ENCODE peak calls at places on chromosomes 7 and 10, in eight cellular contexts. One of them, this sample, is unnamed.

GRCh38 chr7:135204271-135204872 is 7.0 kb downstream of the WDR91 start:
- DNase-seq in neural crest cell: no peak
- DNase-seq in uterus: no peak
- DNase-seq in GM06990: no peak
- DNase-seq in mammary epithelial cell: no peak
- DNase-seq in bronchial epithelial cell: no peak
- DNase-seq in lower lobe of right lung: no peak
- DNase-seq in nephron progenitor cell: no peak
- DNase-seq in this sample: no peak

GRCh38 chr7:33961948-33962347 is 56.6 kb downstream of the BMPER start:
- DNase-seq in lower lobe of right lung: no peak
- DNase-seq in bronchial epithelial cell: no peak
- DNase-seq in GM06990: no peak
- DNase-seq in nephron progenitor cell: no peak
- DNase-seq in mammary epithelial cell: no peak
- DNase-seq in neural crest cell: no peak
- DNase-seq in uterus: no peak
- DNase-seq in this sample: no peak

GRCh38 chr10:58177362-58177947 is 90.2 kb downstream of the IPMK start:
- DNase-seq in uterus: no peak
- DNase-seq in nephron progenitor cell: no peak
- DNase-seq in lower lobe of right lung: no peak
- DNase-seq in neural crest cell: no peak
- DNase-seq in mammary epithelial cell: no peak
- DNase-seq in bronchial epithelial cell: peak; percentile 44
- DNase-seq in GM06990: peak; percentile 7
- DNase-seq in this sample: no peak

GRCh38 chr7:22814261-22815208 is 8.1 kb downstream of the TOMM7 start:
- DNase-seq in uterus: no peak
- DNase-seq in lower lobe of right lung: no peak
- DNase-seq in mammary epithelial cell: peak; percentile 50
- DNase-seq in GM06990: no peak
- DNase-seq in nephron progenitor cell: no peak
- DNase-seq in bronchial epithelial cell: peak; percentile 58
- DNase-seq in neural crest cell: no peak
- DNase-seq in this sample: no peak

GRCh38 chr10:47378606-47379444 is 5.3 kb downstream of the ZNF488 start:
- DNase-seq in neural crest cell: no peak
- DNase-seq in nephron progenitor cell: no peak
- DNase-seq in lower lobe of right lung: no peak
- DNase-seq in bronchial epithelial cell: no peak
- DNase-seq in uterus: no peak
- DNase-seq in GM06990: no peak
- DNase-seq in mammary epithelial cell: no peak
- DNase-seq in this sample: no peak

GRCh38 chr7:33774762-33775523 is 130.4 kb upstream of the BMPER start:
- DNase-seq in mammary epithelial cell: peak; percentile 91
- DNase-seq in bronchial epithelial cell: peak; percentile 92
- DNase-seq in uterus: peak; percentile 74
- DNase-seq in GM06990: no peak
- DNase-seq in nephron progenitor cell: no peak
- DNase-seq in lower lobe of right lung: no peak
- DNase-seq in neural crest cell: no peak
- DNase-seq in this sample: no peak

GRCh38 chr10:76190871-76191270 is 759.4 kb downstream of the LRMDA start:
- DNase-seq in GM06990: no peak
- DNase-seq in neural crest cell: no peak
- DNase-seq in mammary epithelial cell: no peak
- DNase-seq in lower lobe of right lung: no peak
- DNase-seq in uterus: no peak
- DNase-seq in bronchial epithelial cell: no peak
- DNase-seq in nephron progenitor cell: no peak
- DNase-seq in this sample: no peak

GRCh38 chr7:91690541-91690940 is 190.0 kb downstream of the MTERF1 start:
- DNase-seq in uterus: no peak
- DNase-seq in GM06990: no peak
- DNase-seq in neural crest cell: no peak
- DNase-seq in lower lobe of right lung: no peak
- DNase-seq in mammary epithelial cell: no peak
- DNase-seq in bronchial epithelial cell: no peak
- DNase-seq in nephron progenitor cell: no peak
- DNase-seq in this sample: no peak

GRCh38 chr10:93461807-93462178 is 20.3 kb downstream of the MYOF start:
- DNase-seq in bronchial epithelial cell: peak; percentile 80
- DNase-seq in nephron progenitor cell: no peak
- DNase-seq in uterus: peak; percentile 29
- DNase-seq in mammary epithelial cell: peak; percentile 86
- DNase-seq in lower lobe of right lung: no peak
- DNase-seq in GM06990: no peak
- DNase-seq in neural crest cell: no peak
- DNase-seq in this sample: no peak

GRCh38 chr7:126569402-126569801 is 683.3 kb downstream of the GRM8 start:
- DNase-seq in nephron progenitor cell: no peak
- DNase-seq in neural crest cell: no peak
- DNase-seq in uterus: no peak
- DNase-seq in bronchial epithelial cell: no peak
- DNase-seq in GM06990: peak; percentile 7
- DNase-seq in lower lobe of right lung: no peak
- DNase-seq in mammary epithelial cell: peak; percentile 21
- DNase-seq in this sample: no peak

GRCh38 chr7:44381494-44382220 is 56.3 kb upstream of the CAMK2B start:
- DNase-seq in nephron progenitor cell: no peak
- DNase-seq in lower lobe of right lung: no peak
- DNase-seq in mammary epithelial cell: no peak
- DNase-seq in bronchial epithelial cell: no peak
- DNase-seq in GM06990: no peak
- DNase-seq in uterus: no peak
- DNase-seq in neural crest cell: no peak
- DNase-seq in this sample: no peak

GRCh38 chr10:75043256-75044121 is 68.0 kb upstream of the SAMD8 start:
- DNase-seq in GM06990: no peak
- DNase-seq in neural crest cell: no peak
- DNase-seq in nephron progenitor cell: no peak
- DNase-seq in uterus: no peak
- DNase-seq in lower lobe of right lung: no peak
- DNase-seq in mammary epithelial cell: no peak
- DNase-seq in bronchial epithelial cell: no peak
- DNase-seq in this sample: no peak

GRCh38 chr10:5509691-5510090 is 10.3 kb upstream of the CALML5 start:
- DNase-seq in lower lobe of right lung: no peak
- DNase-seq in uterus: no peak
- DNase-seq in bronchial epithelial cell: no peak
- DNase-seq in GM06990: no peak
- DNase-seq in mammary epithelial cell: no peak
- DNase-seq in neural crest cell: no peak
- DNase-seq in nephron progenitor cell: no peak
- DNase-seq in this sample: no peak

GRCh38 chr7:101586078-101586941 is 42.8 kb downstream of the MYL10 start:
- DNase-seq in neural crest cell: no peak
- DNase-seq in mammary epithelial cell: no peak
- DNase-seq in bronchial epithelial cell: no peak
- DNase-seq in nephron progenitor cell: no peak
- DNase-seq in GM06990: no peak
- DNase-seq in lower lobe of right lung: no peak
- DNase-seq in uterus: no peak
- DNase-seq in this sample: no peak

GRCh38 chr10:50788951-50789904 is 49.5 kb downstream of the ASAH2B start:
- DNase-seq in uterus: no peak
- DNase-seq in lower lobe of right lung: no peak
- DNase-seq in GM06990: no peak
- DNase-seq in mammary epithelial cell: peak; percentile 21
- DNase-seq in bronchial epithelial cell: peak; percentile 39
- DNase-seq in nephron progenitor cell: no peak
- DNase-seq in neural crest cell: no peak
- DNase-seq in this sample: no peak

GRCh38 chr7:979886-980571 is 3.0 kb upstream of the CYP2W1 start:
- DNase-seq in lower lobe of right lung: no peak
- DNase-seq in GM06990: no peak
- DNase-seq in neural crest cell: no peak
- DNase-seq in mammary epithelial cell: no peak
- DNase-seq in uterus: no peak
- DNase-seq in bronchial epithelial cell: no peak
- DNase-seq in nephron progenitor cell: no peak
- DNase-seq in this sample: no peak

GRCh38 chr7:123682690-123683089 is 27.0 kb downstream of the LMOD2 start:
- DNase-seq in nephron progenitor cell: no peak
- DNase-seq in neural crest cell: peak; percentile 12
- DNase-seq in bronchial epithelial cell: peak; percentile 59
- DNase-seq in GM06990: no peak
- DNase-seq in lower lobe of right lung: no peak
- DNase-seq in mammary epithelial cell: peak; percentile 32
- DNase-seq in uterus: no peak
- DNase-seq in this sample: no peak

GRCh38 chr7:64498270-64498669 is 64.6 kb downstream of the ZNF680 start:
- DNase-seq in nephron progenitor cell: no peak
- DNase-seq in neural crest cell: no peak
- DNase-seq in bronchial epithelial cell: no peak
- DNase-seq in lower lobe of right lung: no peak
- DNase-seq in mammary epithelial cell: no peak
- DNase-seq in GM06990: no peak
- DNase-seq in uterus: no peak
- DNase-seq in this sample: no peak

GRCh38 chr7:44914992-44915607 is 29.8 kb upstream of the PURB start:
- DNase-seq in bronchial epithelial cell: peak; percentile 33
- DNase-seq in lower lobe of right lung: no peak
- DNase-seq in neural crest cell: no peak
- DNase-seq in GM06990: peak; percentile 28
- DNase-seq in uterus: no peak
- DNase-seq in nephron progenitor cell: no peak
- DNase-seq in mammary epithelial cell: no peak
- DNase-seq in this sample: no peak

GRCh38 chr7:155863721-155864151 is 51.5 kb upstream of the SHH start:
- DNase-seq in uterus: no peak
- DNase-seq in GM06990: no peak
- DNase-seq in nephron progenitor cell: no peak
- DNase-seq in mammary epithelial cell: no peak
- DNase-seq in lower lobe of right lung: no peak
- DNase-seq in bronchial epithelial cell: no peak
- DNase-seq in neural crest cell: no peak
- DNase-seq in this sample: no peak

GRCh38 chr7:155860840-155861479 is 48.7 kb upstream of the SHH start:
- DNase-seq in mammary epithelial cell: peak; percentile 52
- DNase-seq in bronchial epithelial cell: peak; percentile 78
- DNase-seq in GM06990: no peak
- DNase-seq in uterus: no peak
- DNase-seq in nephron progenitor cell: no peak
- DNase-seq in lower lobe of right lung: peak; percentile 86
- DNase-seq in neural crest cell: no peak
- DNase-seq in this sample: no peak

GRCh38 chr7:155862088-155862487 is 49.8 kb upstream of the SHH start:
- DNase-seq in mammary epithelial cell: peak; percentile 4
- DNase-seq in uterus: no peak
- DNase-seq in neural crest cell: no peak
- DNase-seq in bronchial epithelial cell: peak; percentile 78
- DNase-seq in lower lobe of right lung: no peak
- DNase-seq in nephron progenitor cell: no peak
- DNase-seq in GM06990: no peak
- DNase-seq in this sample: no peak

GRCh38 chr7:155861480-155861868 is 49.2 kb upstream of the SHH start:
- DNase-seq in nephron progenitor cell: no peak
- DNase-seq in mammary epithelial cell: no peak
- DNase-seq in neural crest cell: no peak
- DNase-seq in lower lobe of right lung: no peak
- DNase-seq in GM06990: no peak
- DNase-seq in uterus: no peak
- DNase-seq in bronchial epithelial cell: peak; percentile 7
- DNase-seq in this sample: no peak

DNA sequence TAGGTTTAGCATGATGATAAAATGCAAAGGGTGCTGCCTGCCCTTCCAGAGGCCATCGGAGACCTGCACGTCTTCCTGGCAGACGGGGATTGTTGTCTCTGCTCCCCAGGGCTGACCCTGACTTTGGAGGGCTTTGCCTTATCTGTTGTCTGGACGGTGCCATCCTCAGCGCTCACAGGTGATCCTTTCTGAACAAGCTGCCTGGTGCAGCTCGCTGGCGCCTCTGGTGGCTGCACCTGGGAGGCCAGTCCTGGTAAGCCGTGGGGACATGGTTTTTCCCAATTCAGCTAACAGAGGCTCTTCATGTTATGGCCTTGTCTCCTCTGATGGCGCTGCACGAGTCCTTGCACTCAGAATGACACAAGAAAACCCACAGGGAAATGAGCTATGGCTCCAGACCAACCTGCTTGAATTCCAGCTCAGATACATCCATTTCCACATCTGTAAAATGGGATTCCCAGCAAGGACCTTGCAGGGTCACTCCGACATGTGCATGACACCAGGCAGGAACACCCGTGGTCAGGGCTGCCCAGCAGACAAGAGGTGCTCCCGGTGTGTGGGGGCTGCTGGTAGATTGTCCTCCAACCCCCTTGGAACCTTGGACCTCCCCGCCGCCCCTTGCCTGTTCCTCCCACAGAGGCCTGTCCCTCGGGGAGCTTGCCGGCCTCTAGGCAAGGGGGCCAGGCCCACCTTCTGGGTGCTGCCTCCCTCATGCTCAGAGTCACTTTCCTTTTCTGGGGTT is 50.4 kb upstream of the SHH start:
- DNase-seq in nephron progenitor cell: no peak
- DNase-seq in GM06990: no peak
- DNase-seq in uterus: no peak
- DNase-seq in mammary epithelial cell: no peak
- DNase-seq in lower lobe of right lung: no peak
- DNase-seq in neural crest cell: no peak
- DNase-seq in bronchial epithelial cell: no peak
- DNase-seq in this sample: no peak
- TF ChIP-seq CTCF in nephron progenitor cell: no peak
- TF ChIP-seq CTCF in GM06990: peak; percentile 39
- TF ChIP-seq CTCF in uterus: no peak
- TF ChIP-seq CTCF in mammary epithelial cell: no peak
- TF ChIP-seq CTCF in lower lobe of right lung: no peak
- TF ChIP-seq CTCF in neural crest cell: peak; percentile 53
- TF ChIP-seq CTCF in bronchial epithelial cell: peak; percentile 51
- TF ChIP-seq CTCF in this sample: peak; percentile 42

GRCh38 chr7:128939861-128940410 is 2.2 kb downstream of the IRF5 start:
- DNase-seq in neural crest cell: no peak
- DNase-seq in GM06990: peak; percentile 77
- DNase-seq in bronchial epithelial cell: no peak
- DNase-seq in uterus: no peak
- DNase-seq in nephron progenitor cell: no peak
- DNase-seq in lower lobe of right lung: peak; percentile 60
- DNase-seq in mammary epithelial cell: no peak
- DNase-seq in this sample: no peak
- TF ChIP-seq CTCF in neural crest cell: no peak
- TF ChIP-seq CTCF in GM06990: peak; percentile 45
- TF ChIP-seq CTCF in bronchial epithelial cell: no peak
- TF ChIP-seq CTCF in uterus: no peak
- TF ChIP-seq CTCF in nephron progenitor cell: no peak
- TF ChIP-seq CTCF in lower lobe of right lung: no peak
- TF ChIP-seq CTCF in mammary epithelial cell: no peak
- TF ChIP-seq CTCF in this sample: no peak

GRCh38 chr7:138449580-138449979 is 10.5 kb upstream of the TRIM24 start:
- DNase-seq in nephron progenitor cell: peak; percentile 50
- DNase-seq in mammary epithelial cell: no peak
- DNase-seq in neural crest cell: peak; percentile 45
- DNase-seq in uterus: no peak
- DNase-seq in lower lobe of right lung: no peak
- DNase-seq in GM06990: no peak
- DNase-seq in bronchial epithelial cell: no peak
- DNase-seq in this sample: no peak
- TF ChIP-seq CTCF in nephron progenitor cell: peak; percentile 21
- TF ChIP-seq CTCF in mammary epithelial cell: no peak
- TF ChIP-seq CTCF in neural crest cell: peak; percentile 52
- TF ChIP-seq CTCF in uterus: no peak
- TF ChIP-seq CTCF in lower lobe of right lung: peak; percentile 24
- TF ChIP-seq CTCF in GM06990: peak; percentile 59
- TF ChIP-seq CTCF in bronchial epithelial cell: no peak
- TF ChIP-seq CTCF in this sample: no peak

GRCh38 chr7:43112941-43113621 is 634 bp downstream of the HECW1 start:
- DNase-seq in GM06990: peak; percentile 59
- DNase-seq in bronchial epithelial cell: no peak
- DNase-seq in neural crest cell: peak; percentile 32
- DNase-seq in mammary epithelial cell: peak; percentile 37
- DNase-seq in nephron progenitor cell: peak; percentile 54
- DNase-seq in lower lobe of right lung: no peak
- DNase-seq in uterus: no peak
- DNase-seq in this sample: peak; percentile 28
- TF ChIP-seq CTCF in GM06990: no peak
- TF ChIP-seq CTCF in bronchial epithelial cell: no peak
- TF ChIP-seq CTCF in neural crest cell: no peak
- TF ChIP-seq CTCF in mammary epithelial cell: no peak
- TF ChIP-seq CTCF in nephron progenitor cell: no peak
- TF ChIP-seq CTCF in lower lobe of right lung: no peak
- TF ChIP-seq CTCF in uterus: no peak
- TF ChIP-seq CTCF in this sample: no peak